ENCODE peak calls at places on chromosomes 1 and 21, in five cellular contexts. O, J, G, C and D are unnamed samples.
A peak's percentile ranks its signal among the peaks of the same experiment; 100 is the strongest.

GRCh38 chr1:107993920-107994319 is 28.9 kb upstream of the VAV3 start:
- DNase-seq in O (no peak), J (no peak), G (no peak), C (no peak), D (no peak)

GRCh38 chr1:32897082-32898049 is 3.8 kb downstream of the TMEM54 start:
- DNase-seq in O (no peak), J (no peak), G (no peak), C (no peak), D (peak; percentile 86)

GRCh38 chr1:4133541-4133940 is 233.5 kb upstream of the C1orf174 start:
- DNase-seq in O (no peak), J (no peak), G (no peak), C (no peak), D (no peak)

GRCh38 chr1:209190591-209191241 is 392.8 kb upstream of the CAMK1G start:
- DNase-seq in O (no peak), J (peak; percentile 20), G (peak; percentile 48), C (peak; percentile 42), D (no peak)

GRCh38 chr1:224726783-224727182 is 110.7 kb downstream of the CNIH3 start:
- DNase-seq in O (no peak), J (peak; percentile 96), G (peak; percentile 97), C (no peak), D (peak; percentile 95)

GRCh38 chr1:23601968-23602876 is 42.9 kb upstream of the ID3 start:
- DNase-seq in O (no peak), J (no peak), G (no peak), C (peak; percentile 57), D (no peak)

GRCh38 chr1:89705901-89706699 is 73.2 kb downstream of the LRRC8C start:
- DNase-seq in O (no peak), J (no peak), G (no peak), C (peak; percentile 63), D (no peak)

GRCh38 chr1:201420608-201421002 is 925 bp downstream of the TNNI1 start:
- DNase-seq in O (no peak), J (no peak), G (no peak), C (no peak), D (no peak)

GRCh38 chr1:109538827-109539555 is 681 bp upstream of the GPR61 start:
- DNase-seq in O (no peak), J (no peak), G (no peak), C (no peak), D (peak; percentile 69)

GRCh38 chr1:113388621-113389355 is 1.5 kb upstream of the MAGI3 start:
- DNase-seq in O (peak; percentile 65), J (no peak), G (no peak), C (no peak), D (peak; percentile 35)

GRCh38 chr21:44024895-44025353 is 12.8 kb downstream of the TRAPPC10 start:
- DNase-seq in O (no peak), J (peak; percentile 75), G (peak; percentile 66), C (no peak), D (peak; percentile 68)

GRCh38 chr1:111553199-111553598 is 49.8 kb upstream of the ADORA3 start:
- DNase-seq in O (no peak), J (peak; percentile 83), G (no peak), C (no peak), D (peak; percentile 80)

GRCh38 chr1:25197982-25198681 is 34.2 kb downstream of the SYF2 start:
- DNase-seq in O (peak; percentile 65), J (no peak), G (no peak), C (no peak), D (peak; percentile 64)

GRCh38 chr1:48202030-48202752 is 20.3 kb upstream of the SLC5A9 start:
- DNase-seq in O (peak; percentile 74), J (peak; percentile 96), G (peak; percentile 98), C (peak; percentile 51), D (peak; percentile 78)

GRCh38 chr1:230957580-230957989 is 21.1 kb downstream of the TTC13 start:
- DNase-seq in O (no peak), J (no peak), G (no peak), C (no peak), D (no peak)

GRCh38 chr21:35319684-35320083 is 270.6 kb upstream of the RUNX1 start:
- DNase-seq in O (no peak), J (no peak), G (no peak), C (no peak), D (no peak)

GRCh38 chr1:225908773-225909172 is 15.3 kb downstream of the PYCR2 start:
- DNase-seq in O (no peak), J (no peak), G (no peak), C (no peak), D (peak; percentile 25)

GRCh38 chr21:30718239-30718909 is at the start of gene KRTAP21-3:
- DNase-seq in O (no peak), J (peak; percentile 77), G (no peak), C (no peak), D (no peak)

GRCh38 chr1:177849588-177849987 is 120.3 kb downstream of the SEC16B start:
- DNase-seq in O (no peak), J (no peak), G (no peak), C (no peak), D (peak; percentile 30)

GRCh38 chr1:42682739-42683529 is 716 bp downstream of the YBX1 start:
- DNase-seq in O (peak; percentile 80), J (peak; percentile 49), G (peak; percentile 79), C (peak; percentile 77), D (peak; percentile 95)

GRCh38 chr21:46554431-46555224 is 50.3 kb downstream of the S100B start:
- DNase-seq in O (no peak), J (no peak), G (no peak), C (no peak), D (peak; percentile 18)

DNA sequence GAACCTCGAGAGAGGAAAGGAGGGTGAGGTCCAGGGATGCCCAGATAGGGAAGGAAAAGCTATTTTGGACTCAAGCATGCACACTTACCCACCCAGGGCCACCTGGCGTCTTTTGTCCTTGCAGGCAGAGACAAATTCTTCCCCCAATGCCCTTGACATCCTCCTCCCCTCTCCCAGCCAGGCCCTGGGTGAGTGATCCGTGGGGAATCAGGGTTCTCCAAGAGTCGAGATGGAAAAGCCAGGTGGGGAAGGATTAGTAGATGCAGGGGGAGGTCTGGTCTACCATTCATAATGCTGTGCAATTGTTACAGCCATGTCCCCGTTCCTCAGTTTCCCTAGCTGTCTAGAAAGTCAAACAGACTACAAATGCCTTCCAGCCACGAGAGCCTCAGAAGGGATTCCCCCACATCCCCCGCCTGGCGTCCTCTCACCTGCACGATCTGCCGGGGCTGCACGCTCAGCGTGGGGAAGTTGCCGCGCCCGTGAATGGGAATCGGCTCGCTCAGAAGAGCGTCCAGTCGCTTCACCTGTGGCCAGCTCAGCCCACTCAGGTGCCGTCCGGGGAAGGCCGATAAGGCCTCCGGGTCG is 580 bp downstream of the TENT5B start:
- DNase-seq in O (no peak), J (no peak), G (no peak), C (no peak), D (peak; percentile 47)
- H3K4me3 ChIP-seq in O (peak overlapping the region; percentile 32), J (peak overlapping the region; percentile 35), G (peak overlapping the region; percentile 21), C (no peak overlapping the region), D (peak overlapping the region; percentile 66)

GRCh38 chr1:156811171-156811570 is 5.5 kb downstream of the SH2D2A start:
- DNase-seq in O (no peak), J (no peak), G (no peak), C (no peak), D (peak; percentile 86)

GRCh38 chr1:156813298-156813697 is 3.4 kb downstream of the SH2D2A start:
- DNase-seq in O (no peak), J (no peak), G (no peak), C (no peak), D (no peak)

GRCh38 chr1:156814571-156815260 is 1.9 kb downstream of the SH2D2A start:
- DNase-seq in O (no peak), J (no peak), G (no peak), C (no peak), D (no peak)

GRCh38 chr1:156813750-156814570 is 2.7 kb downstream of the SH2D2A start:
- DNase-seq in O (peak; percentile 82), J (peak; percentile 40), G (peak; percentile 37), C (peak; percentile 61), D (peak; percentile 94)

GRCh38 chr1:156812293-156812990 is 4.2 kb downstream of the SH2D2A start:
- DNase-seq in O (no peak), J (no peak), G (no peak), C (no peak), D (no peak)
- H3K9me3 ChIP-seq in O (no peaks in the 10 kb centered on the region), J (no peaks in the 10 kb centered on the region), G (no peaks in the 10 kb centered on the region), C (no peaks in the 10 kb centered on the region), D (no peaks in the 10 kb centered on the region)

GRCh38 chr1:170735366-170736263 is 71.7 kb downstream of the PRRX1 start:
- DNase-seq in O (no peak), J (no peak), G (no peak), C (no peak), D (no peak)
- H3K4me3 ChIP-seq in O (no peak overlapping the region), J (no peak overlapping the region), G (no peak overlapping the region), C (no peak overlapping the region), D (no peak overlapping the region)

DNA sequence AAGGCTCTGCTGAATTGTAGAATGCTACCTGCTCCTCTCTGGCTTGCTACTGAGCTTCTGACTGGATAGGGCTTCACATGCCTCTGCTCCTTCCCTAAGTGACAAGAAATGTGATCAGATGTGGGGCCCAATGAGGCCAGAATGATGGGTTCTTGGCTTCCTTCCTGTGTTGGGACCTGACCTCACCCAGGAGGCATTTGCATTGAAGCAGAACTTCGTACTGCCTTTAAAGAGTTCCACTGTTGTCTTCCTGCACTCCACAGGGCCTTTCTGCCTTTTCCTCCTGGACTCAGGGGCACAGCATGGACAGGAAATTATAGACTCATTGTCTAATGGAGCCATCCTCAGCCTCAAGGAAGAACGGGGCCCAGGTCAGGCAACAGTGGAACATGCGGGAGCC is 14.3 kb downstream of the ZNF670 start:
- DNase-seq in O (no peak), J (no peak), G (no peak), C (no peak), D (no peak)
- H3K9me3 ChIP-seq in O (no peaks in the 10 kb centered on the region), J (no peaks in the 10 kb centered on the region), G (no peaks in the 10 kb centered on the region), C (peaks cover 50% of the 10 kb centered on the region), D (no peaks in the 10 kb centered on the region)